ENCODE peak calls at places on chromosomes 16 and 17, in six cellular contexts. One of them, this sample, is unnamed.

GRCh38 chr16:1280783-1281182 is 24.9 kb downstream of the TPSD1 start:
- DNase-seq in OCI-LY7: no peak
- DNase-seq in choroid plexus epithelial cell: no peak
- DNase-seq in fibroblast of lung: no peak
- DNase-seq in fibroblast of pulmonary artery: no peak
- DNase-seq in tibial artery: no peak
- DNase-seq in this sample: no peak

GRCh38 chr17:75672011-75672410 is 4.9 kb downstream of the SAP30BP start:
- DNase-seq in OCI-LY7: no peak
- DNase-seq in fibroblast of lung: no peak
- DNase-seq in fibroblast of pulmonary artery: no peak
- DNase-seq in tibial artery: no peak
- DNase-seq in choroid plexus epithelial cell: no peak
- DNase-seq in this sample: no peak

GRCh38 chr16:17461951-17462729 is 8.6 kb downstream of the XYLT1 start:
- DNase-seq in fibroblast of lung: no peak
- DNase-seq in choroid plexus epithelial cell: no peak
- DNase-seq in fibroblast of pulmonary artery: no peak
- DNase-seq in tibial artery: no peak
- DNase-seq in OCI-LY7: peak; percentile 80
- DNase-seq in this sample: no peak

GRCh38 chr16:17343028-17343427 is 127.7 kb downstream of the XYLT1 start:
- DNase-seq in tibial artery: no peak
- DNase-seq in fibroblast of pulmonary artery: no peak
- DNase-seq in choroid plexus epithelial cell: no peak
- DNase-seq in OCI-LY7: no peak
- DNase-seq in fibroblast of lung: no peak
- DNase-seq in this sample: no peak

GRCh38 chr17:29930399-29931010 is 477 bp upstream of the SSH2 start:
- DNase-seq in fibroblast of lung: no peak
- DNase-seq in choroid plexus epithelial cell: peak; percentile 69
- DNase-seq in tibial artery: no peak
- DNase-seq in fibroblast of pulmonary artery: no peak
- DNase-seq in OCI-LY7: no peak
- DNase-seq in this sample: no peak

GRCh38 chr17:76027159-76027839 is at the start of gene EVPL:
- DNase-seq in tibial artery: no peak
- DNase-seq in OCI-LY7: no peak
- DNase-seq in choroid plexus epithelial cell: no peak
- DNase-seq in fibroblast of lung: no peak
- DNase-seq in fibroblast of pulmonary artery: no peak
- DNase-seq in this sample: no peak

GRCh38 chr17:77846531-77847085 is 111.9 kb upstream of the TNRC6C start:
- DNase-seq in fibroblast of pulmonary artery: no peak
- DNase-seq in choroid plexus epithelial cell: no peak
- DNase-seq in OCI-LY7: peak; percentile 85
- DNase-seq in fibroblast of lung: no peak
- DNase-seq in tibial artery: no peak
- DNase-seq in this sample: no peak

GRCh38 chr16:56657555-56658430 is at the start of gene MT1F:
- DNase-seq in fibroblast of lung: peak; percentile 7
- DNase-seq in OCI-LY7: peak; percentile 4
- DNase-seq in choroid plexus epithelial cell: peak; percentile 25
- DNase-seq in tibial artery: peak; percentile 73
- DNase-seq in fibroblast of pulmonary artery: peak; percentile 29
- DNase-seq in this sample: peak; percentile 39

GRCh38 chr17:14212401-14212800 is 24.3 kb downstream of the CDRT15 start:
- DNase-seq in fibroblast of lung: no peak
- DNase-seq in OCI-LY7: no peak
- DNase-seq in choroid plexus epithelial cell: no peak
- DNase-seq in tibial artery: no peak
- DNase-seq in fibroblast of pulmonary artery: no peak
- DNase-seq in this sample: no peak

GRCh38 chr16:50473375-50473945 is 74.7 kb upstream of the NKD1 start:
- DNase-seq in OCI-LY7: no peak
- DNase-seq in tibial artery: no peak
- DNase-seq in fibroblast of lung: peak; percentile 34
- DNase-seq in choroid plexus epithelial cell: peak; percentile 18
- DNase-seq in fibroblast of pulmonary artery: peak; percentile 27
- DNase-seq in this sample: no peak

DNA sequence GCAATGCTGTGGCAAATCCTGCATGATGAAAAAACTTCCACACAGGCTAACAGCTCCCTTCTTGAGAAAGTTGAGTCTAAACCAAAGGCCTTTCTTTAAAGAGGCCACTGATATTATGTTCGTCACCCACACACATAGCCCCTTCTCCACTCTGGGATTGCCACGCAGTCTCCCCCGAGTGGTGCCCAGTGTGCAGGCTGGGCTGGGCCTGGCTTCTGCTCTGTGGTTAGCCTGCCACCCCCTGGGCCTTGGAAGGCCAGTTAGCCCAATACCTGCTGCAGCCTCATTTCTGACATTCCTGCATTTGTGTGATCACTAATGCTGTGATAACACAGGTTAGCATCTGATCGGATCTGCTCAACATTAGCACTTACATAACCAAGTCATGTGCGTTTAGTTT is 44.8 kb downstream of the CDH3 start:
- DNase-seq in OCI-LY7: no peak
- DNase-seq in fibroblast of lung: no peak
- DNase-seq in tibial artery: no peak
- DNase-seq in fibroblast of pulmonary artery: no peak
- DNase-seq in choroid plexus epithelial cell: no peak
- DNase-seq in this sample: no peak
- TF ChIP-seq CTCF in OCI-LY7: no peak
- TF ChIP-seq CTCF in fibroblast of lung: no peak
- TF ChIP-seq CTCF in tibial artery: no peak
- TF ChIP-seq CTCF in fibroblast of pulmonary artery: no peak
- TF ChIP-seq CTCF in choroid plexus epithelial cell: no peak
- TF ChIP-seq CTCF in this sample: no peak

GRCh38 chr17:48051706-48052486 is 3.7 kb downstream of the NFE2L1 start:
- DNase-seq in OCI-LY7: no peak
- DNase-seq in tibial artery: peak; percentile 81
- DNase-seq in fibroblast of lung: peak; percentile 86
- DNase-seq in choroid plexus epithelial cell: peak; percentile 98
- DNase-seq in fibroblast of pulmonary artery: peak; percentile 99
- DNase-seq in this sample: peak; percentile 98

GRCh38 chr17:48055531-48056245 is 7.5 kb downstream of the NFE2L1 start:
- DNase-seq in fibroblast of lung: peak; percentile 47
- DNase-seq in choroid plexus epithelial cell: peak; percentile 93
- DNase-seq in OCI-LY7: peak; percentile 83
- DNase-seq in tibial artery: no peak
- DNase-seq in fibroblast of pulmonary artery: peak; percentile 90
- DNase-seq in this sample: peak; percentile 69

GRCh38 chr17:48052956-48053757 is 5.0 kb downstream of the NFE2L1 start:
- DNase-seq in fibroblast of pulmonary artery: peak; percentile 56
- DNase-seq in tibial artery: peak; percentile 88
- DNase-seq in fibroblast of lung: no peak
- DNase-seq in OCI-LY7: no peak
- DNase-seq in choroid plexus epithelial cell: peak; percentile 89
- DNase-seq in this sample: peak; percentile 75

GRCh38 chr17:48054238-48055185 is 6.4 kb downstream of the NFE2L1 start:
- DNase-seq in choroid plexus epithelial cell: peak; percentile 98
- DNase-seq in fibroblast of lung: peak; percentile 84
- DNase-seq in OCI-LY7: no peak
- DNase-seq in fibroblast of pulmonary artery: peak; percentile 82
- DNase-seq in tibial artery: peak; percentile 64
- DNase-seq in this sample: peak; percentile 82

DNA sequence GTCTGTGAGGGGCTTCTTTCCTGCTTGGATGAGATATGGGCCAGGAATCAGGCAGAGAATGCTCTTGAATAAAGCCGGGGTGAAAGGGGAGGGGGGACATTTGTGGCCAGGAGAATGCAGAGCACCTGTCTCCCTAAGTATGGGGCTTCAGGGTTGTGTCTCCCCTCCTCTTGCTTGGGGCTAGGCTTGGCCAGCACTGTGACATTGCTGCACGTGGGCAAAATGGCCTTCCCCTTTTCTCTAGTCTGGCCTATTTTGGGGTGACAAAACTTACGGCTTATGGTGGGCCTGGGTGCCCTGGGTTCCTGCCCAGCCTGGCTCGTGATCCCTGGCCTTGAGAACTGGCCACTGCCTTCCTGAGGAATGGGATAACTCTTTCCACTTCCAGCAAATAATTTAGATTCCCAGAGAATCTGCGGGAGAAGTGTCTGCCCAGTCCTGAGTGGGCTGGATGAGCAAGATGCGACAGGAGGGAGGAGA is 5.6 kb downstream of the NFE2L1 start:
- DNase-seq in choroid plexus epithelial cell: no peak
- DNase-seq in fibroblast of pulmonary artery: no peak
- DNase-seq in OCI-LY7: no peak
- DNase-seq in tibial artery: no peak
- DNase-seq in fibroblast of lung: no peak
- DNase-seq in this sample: no peak
- H3K4me3 ChIP-seq in choroid plexus epithelial cell: peak overlapping the region; percentile 81
- H3K4me3 ChIP-seq in fibroblast of pulmonary artery: peak overlapping the region; percentile 91
- H3K4me3 ChIP-seq in OCI-LY7: peak overlapping the region; percentile 36
- H3K4me3 ChIP-seq in tibial artery: peak overlapping the region; percentile 87
- H3K4me3 ChIP-seq in fibroblast of lung: peak overlapping the region; percentile 93
- H3K4me3 ChIP-seq in this sample: peak overlapping the region; percentile 26

GRCh38 chr16:66026931-66027330 is 339.6 kb upstream of the CDH5 start:
- DNase-seq in choroid plexus epithelial cell: no peak
- DNase-seq in fibroblast of lung: no peak
- DNase-seq in fibroblast of pulmonary artery: no peak
- DNase-seq in tibial artery: no peak
- DNase-seq in OCI-LY7: no peak
- DNase-seq in this sample: no peak

GRCh38 chr16:66028505-66029216 is 337.8 kb upstream of the CDH5 start:
- DNase-seq in fibroblast of pulmonary artery: peak; percentile 67
- DNase-seq in tibial artery: peak; percentile 63
- DNase-seq in fibroblast of lung: peak; percentile 88
- DNase-seq in OCI-LY7: no peak
- DNase-seq in choroid plexus epithelial cell: peak; percentile 68
- DNase-seq in this sample: peak; percentile 62

GRCh38 chr16:66030036-66030435 is 336.5 kb upstream of the CDH5 start:
- DNase-seq in choroid plexus epithelial cell: peak; percentile 82
- DNase-seq in OCI-LY7: no peak
- DNase-seq in tibial artery: no peak
- DNase-seq in fibroblast of pulmonary artery: peak; percentile 30
- DNase-seq in fibroblast of lung: peak; percentile 82
- DNase-seq in this sample: peak; percentile 80

GRCh38 chr16:66025751-66026150 is 340.7 kb upstream of the CDH5 start:
- DNase-seq in choroid plexus epithelial cell: no peak
- DNase-seq in fibroblast of lung: no peak
- DNase-seq in OCI-LY7: no peak
- DNase-seq in tibial artery: no peak
- DNase-seq in fibroblast of pulmonary artery: no peak
- DNase-seq in this sample: no peak

GRCh38 chr16:66026211-66026610 is 340.3 kb upstream of the CDH5 start:
- DNase-seq in tibial artery: no peak
- DNase-seq in fibroblast of lung: no peak
- DNase-seq in choroid plexus epithelial cell: peak; percentile 59
- DNase-seq in OCI-LY7: no peak
- DNase-seq in fibroblast of pulmonary artery: peak; percentile 32
- DNase-seq in this sample: peak; percentile 13
- TF ChIP-seq CTCF in tibial artery: no peak
- TF ChIP-seq CTCF in fibroblast of lung: peak; percentile 31
- TF ChIP-seq CTCF in choroid plexus epithelial cell: peak; percentile 68
- TF ChIP-seq CTCF in OCI-LY7: peak; percentile 32
- TF ChIP-seq CTCF in fibroblast of pulmonary artery: peak; percentile 49
- TF ChIP-seq CTCF in this sample: peak; percentile 19

GRCh38 chr17:45248132-45248936 is 13.6 kb downstream of the SPATA32 start:
- DNase-seq in fibroblast of pulmonary artery: no peak
- DNase-seq in fibroblast of lung: peak; percentile 24
- DNase-seq in tibial artery: no peak
- DNase-seq in OCI-LY7: peak; percentile 90
- DNase-seq in choroid plexus epithelial cell: peak; percentile 31
- DNase-seq in this sample: no peak
- H3K4me3 ChIP-seq in fibroblast of pulmonary artery: peak overlapping the region; percentile 57
- H3K4me3 ChIP-seq in fibroblast of lung: peak overlapping the region; percentile 57
- H3K4me3 ChIP-seq in tibial artery: peak overlapping the region; percentile 60
- H3K4me3 ChIP-seq in OCI-LY7: peak overlapping the region; percentile 91
- H3K4me3 ChIP-seq in choroid plexus epithelial cell: peak overlapping the region; percentile 70
- H3K4me3 ChIP-seq in this sample: peak overlapping the region; percentile 51

GRCh38 chr16:57846078-57846697 is 43.9 kb upstream of the KIFC3 start:
- DNase-seq in OCI-LY7: no peak
- DNase-seq in tibial artery: no peak
- DNase-seq in fibroblast of pulmonary artery: no peak
- DNase-seq in fibroblast of lung: peak; percentile 16
- DNase-seq in choroid plexus epithelial cell: peak; percentile 64
- DNase-seq in this sample: no peak
- TF ChIP-seq CTCF in OCI-LY7: no peak
- TF ChIP-seq CTCF in tibial artery: no peak
- TF ChIP-seq CTCF in fibroblast of pulmonary artery: no peak
- TF ChIP-seq CTCF in fibroblast of lung: no peak
- TF ChIP-seq CTCF in choroid plexus epithelial cell: no peak
- TF ChIP-seq CTCF in this sample: no peak

DNA sequence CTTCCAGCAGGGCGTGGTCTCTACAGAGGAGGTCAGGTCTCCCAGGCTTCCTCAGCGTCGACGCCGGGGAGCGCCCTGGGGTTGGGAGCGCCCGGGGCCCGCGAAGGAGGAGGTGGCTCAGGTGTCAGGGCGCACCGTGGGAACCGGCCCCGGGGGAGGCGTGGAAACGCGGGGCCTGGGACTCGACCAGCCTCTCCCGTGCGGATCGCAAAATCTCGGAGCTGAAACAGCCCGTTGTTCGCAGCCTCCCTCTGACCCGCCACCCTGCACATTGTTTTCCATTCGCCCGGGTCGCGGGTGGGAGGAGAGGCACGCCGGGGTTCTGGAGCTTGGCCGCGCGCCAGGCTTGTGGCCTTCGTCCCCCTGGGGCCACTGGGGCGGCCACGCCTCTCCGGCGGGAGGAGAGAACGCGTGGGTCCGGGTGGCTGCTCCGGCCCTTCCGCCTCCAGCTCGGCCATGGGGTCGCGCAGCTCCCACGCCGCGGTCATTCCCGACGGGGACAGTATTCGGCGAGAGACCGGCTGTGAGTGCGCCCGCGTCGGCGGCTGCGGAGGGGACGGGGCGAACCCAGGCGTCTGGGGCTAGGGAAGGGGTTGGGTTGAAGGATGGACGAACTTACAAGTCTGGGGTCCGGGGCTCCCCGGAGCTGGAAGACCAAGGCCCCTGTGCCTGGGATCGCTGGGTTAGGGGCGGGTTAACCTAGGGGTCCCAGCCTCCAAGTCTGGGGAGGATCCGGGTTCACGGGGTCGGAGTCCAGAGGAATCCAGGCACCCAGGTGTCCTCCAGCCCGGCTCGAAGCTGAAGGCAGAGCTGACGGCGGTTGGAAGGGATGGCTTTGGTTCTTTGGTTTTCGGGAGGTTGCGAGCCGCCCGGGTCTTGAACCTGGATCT is at the start of gene CHP2:
- DNase-seq in tibial artery: no peak
- DNase-seq in choroid plexus epithelial cell: no peak
- DNase-seq in fibroblast of pulmonary artery: no peak
- DNase-seq in OCI-LY7: no peak
- DNase-seq in fibroblast of lung: no peak
- DNase-seq in this sample: no peak
- H3K4me3 ChIP-seq in tibial artery: peak within 1 kb of the TSS; percentile 29
- H3K4me3 ChIP-seq in choroid plexus epithelial cell: no peak within 1 kb of the TSS
- H3K4me3 ChIP-seq in fibroblast of pulmonary artery: peak within 1 kb of the TSS; percentile 3
- H3K4me3 ChIP-seq in OCI-LY7: no peak within 1 kb of the TSS
- H3K4me3 ChIP-seq in fibroblast of lung: no peak within 1 kb of the TSS
- H3K4me3 ChIP-seq in this sample: no peak within 1 kb of the TSS

GRCh38 chr17:38741443-38741842 is 6.7 kb downstream of the PCGF2 start:
- DNase-seq in choroid plexus epithelial cell: no peak
- DNase-seq in tibial artery: no peak
- DNase-seq in fibroblast of pulmonary artery: no peak
- DNase-seq in OCI-LY7: no peak
- DNase-seq in fibroblast of lung: no peak
- DNase-seq in this sample: no peak
- TF ChIP-seq CTCF in choroid plexus epithelial cell: no peak
- TF ChIP-seq CTCF in tibial artery: no peak
- TF ChIP-seq CTCF in fibroblast of pulmonary artery: no peak
- TF ChIP-seq CTCF in OCI-LY7: no peak
- TF ChIP-seq CTCF in fibroblast of lung: no peak
- TF ChIP-seq CTCF in this sample: no peak

GRCh38 chr17:48571826-48572417 is 6.2 kb downstream of the HOXB4 start:
- DNase-seq in fibroblast of pulmonary artery: no peak
- DNase-seq in OCI-LY7: no peak
- DNase-seq in choroid plexus epithelial cell: no peak
- DNase-seq in tibial artery: no peak
- DNase-seq in fibroblast of lung: no peak
- DNase-seq in this sample: no peak
- H3K4me3 ChIP-seq in fibroblast of pulmonary artery: no peak overlapping the region
- H3K4me3 ChIP-seq in OCI-LY7: no peak overlapping the region
- H3K4me3 ChIP-seq in choroid plexus epithelial cell: no peak overlapping the region
- H3K4me3 ChIP-seq in tibial artery: no peak overlapping the region
- H3K4me3 ChIP-seq in fibroblast of lung: peak overlapping the region; percentile 98
- H3K4me3 ChIP-seq in this sample: no peak overlapping the region